ENCODE peak calls at places on chromosomes 5 and 9, in five cellular contexts. H is psoas muscle, U is fibroblast of lung, G is hepatocyte, L is K562. R is an unnamed sample. For H3K36me3, the result is how much of the 10 kb centered on the place peaks cover.

GRCh38 chr5:91125916-91126315 is 257.2 kb downstream of the ARRDC3 start:
- DNase-seq in H (no peak), U (peak), G (no peak), L (no peak), R (no peak)

GRCh38 chr5:97797994-97798451 is 615.0 kb upstream of the RIOK2 start:
- DNase-seq in H (no peak), U (peak), G (no peak), L (no peak), R (no peak)

GRCh38 chr5:34535944-34536628 is 120.0 kb upstream of the RAI14 start:
- DNase-seq in H (no peak), U (peak), G (no peak), L (no peak), R (no peak)

GRCh38 chr9:85723220-85723619 is 18.5 kb downstream of the AGTPBP1 start:
- DNase-seq in H (no peak), U (no peak), G (peak), L (no peak), R (no peak)

GRCh38 chr5:57032151-57032551 is 80.2 kb upstream of the MIER3 start:
- DNase-seq in H (no peak), U (no peak), G (peak), L (no peak), R (no peak)

GRCh38 chr5:56815657-56816545 is 552 bp downstream of the MAP3K1 start:
- DNase-seq in H (peak), U (peak), G (peak), L (peak), R (peak)

GRCh38 chr5:35919191-35919590 is 19.2 kb downstream of the CAPSL start:
- DNase-seq in H (no peak), U (peak), G (peak), L (no peak), R (no peak)

GRCh38 chr5:56328753-56329560 is 95.8 kb upstream of the ANKRD55 start:
- DNase-seq in H (no peak), U (peak), G (peak), L (no peak), R (no peak)

GRCh38 chr9:34179528-34180138 is 790 bp downstream of the UBAP1 start:
- DNase-seq in H (no peak), U (peak), G (peak), L (peak), R (peak)

GRCh38 chr5:104199771-104200170 is 637.2 kb upstream of the NUDT12 start:
- DNase-seq in H (no peak), U (no peak), G (no peak), L (no peak), R (no peak)

GRCh38 chr5:33556330-33557328 is 115.9 kb downstream of the TARS1 start:
- DNase-seq in H (no peak), U (no peak), G (no peak), L (no peak), R (no peak)

DNA sequence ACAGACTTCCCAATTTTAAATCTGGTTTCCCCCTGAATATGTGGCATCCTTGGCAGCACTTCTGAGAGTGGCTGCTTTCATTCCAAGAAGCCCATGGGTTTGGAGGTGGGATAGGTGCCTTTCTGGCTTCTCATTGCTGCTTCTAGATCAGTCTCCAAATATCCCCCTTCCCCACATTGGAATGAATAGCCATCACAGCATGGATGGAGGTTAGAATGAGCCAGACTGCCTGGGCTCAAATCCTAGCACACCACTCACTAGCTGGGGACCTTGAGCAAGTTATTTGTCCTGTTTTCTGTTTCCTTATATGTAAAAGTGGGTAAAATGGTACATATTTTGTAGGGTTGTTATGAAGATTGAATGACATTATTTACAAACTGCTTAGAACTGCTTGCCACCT is 13.8 kb upstream of the IL13 start:
- DNase-seq in H (no peak), U (no peak), G (no peak), L (no peak), R (no peak)
- H3K36me3 ChIP-seq in H (under half), U (under half), G (under half), L (under half), R (half or more)

GRCh38 chr5:32109236-32109635 is 64.9 kb downstream of the GOLPH3 start:
- DNase-seq in H (no peak), U (peak), G (no peak), L (no peak), R (no peak)

GRCh38 chr5:32108167-32108566 is 66.0 kb downstream of the GOLPH3 start:
- DNase-seq in H (no peak), U (no peak), G (no peak), L (no peak), R (no peak)

GRCh38 chr5:32103521-32103920 is 70.6 kb downstream of the GOLPH3 start:
- DNase-seq in H (no peak), U (no peak), G (no peak), L (no peak), R (no peak)

GRCh38 chr5:32110081-32110696 is 63.9 kb downstream of the GOLPH3 start:
- DNase-seq in H (no peak), U (no peak), G (no peak), L (no peak), R (no peak)

DNA sequence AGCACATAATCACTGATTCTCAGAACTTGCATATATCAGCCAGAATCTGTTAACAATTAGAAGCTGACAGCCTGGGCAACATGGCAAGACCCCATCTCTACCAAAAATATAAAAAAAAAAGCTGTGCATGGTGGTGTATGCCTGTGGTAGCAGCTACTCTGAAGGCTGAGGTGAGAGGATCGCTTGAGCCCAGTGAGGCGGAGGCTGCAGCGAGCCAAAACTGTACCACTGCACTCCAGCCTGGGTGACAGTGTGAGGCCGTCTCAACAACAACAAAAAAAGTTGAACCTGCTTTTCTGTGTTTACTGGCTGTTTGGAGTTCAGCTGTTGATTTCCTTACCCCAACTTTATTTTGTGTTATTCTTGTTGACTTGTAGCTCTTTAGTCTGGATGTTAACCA is 66.8 kb downstream of the GOLPH3 start:
- DNase-seq in H (no peak), U (no peak), G (no peak), L (no peak), R (no peak)
- H3K36me3 ChIP-seq in H (under half), U (under half), G (under half), L (half or more), R (under half)

GRCh38 chr9:127850286-127850830 is 4.1 kb downstream of the ENG start:
- DNase-seq in H (no peak), U (no peak), G (no peak), L (no peak), R (no peak)
- H3K36me3 ChIP-seq in H (under half), U (under half), G (under half), L (under half), R (under half)

GRCh38 chr5:231661-232060 is 13.5 kb downstream of the SDHA start:
- DNase-seq in H (no peak), U (no peak), G (no peak), L (no peak), R (no peak)
- H3K36me3 ChIP-seq in H (under half), U (under half), G (under half), L (half or more), R (half or more)

DNA sequence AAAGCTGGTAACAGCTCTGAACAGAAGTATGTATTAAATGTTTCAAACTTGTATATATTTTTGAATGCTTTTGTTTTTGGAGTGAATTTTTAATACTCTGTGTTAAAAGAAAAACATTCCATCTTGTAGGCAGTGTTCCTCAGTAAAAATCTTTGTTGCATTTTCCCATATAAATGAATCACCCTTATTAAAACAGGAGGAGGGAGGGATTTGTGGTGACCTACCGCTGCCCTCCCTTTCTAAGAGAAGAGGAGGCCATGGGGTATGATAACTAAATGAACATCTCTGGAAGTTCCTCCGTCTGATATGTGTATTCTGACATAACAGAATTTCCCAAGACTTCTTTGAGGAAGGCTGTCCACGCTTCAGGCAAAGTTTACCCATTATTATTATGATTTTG is 53.4 kb downstream of the INIP start:
- DNase-seq in H (no peak), U (peak), G (no peak), L (no peak), R (no peak)
- H3K36me3 ChIP-seq in H (under half), U (under half), G (under half), L (under half), R (under half)